ENCODE peak calls at places on chromosomes 5 and 9, in five cellular contexts. A, H, U, W and X are unnamed samples. For H4K20me1, the result is how much of the 10 kb centered on the place peaks cover.

GRCh38 chr9:133490865-133491655 is 12.2 kb upstream of the SLC2A6 start:
- DNase-seq in A (no peak), H (no peak), U (no peak), W (no peak), X (no peak)

GRCh38 chr9:86720893-86721698 is 226.2 kb downstream of the GAS1 start:
- DNase-seq in A (no peak), H (no peak), U (peak), W (peak), X (peak)

GRCh38 chr9:94761506-94761905 is 35.0 kb downstream of the AOPEP start:
- DNase-seq in A (no peak), H (peak), U (no peak), W (no peak), X (no peak)

GRCh38 chr5:109506556-109506955 is 96.8 kb upstream of the PJA2 start:
- DNase-seq in A (no peak), H (no peak), U (no peak), W (no peak), X (no peak)

GRCh38 chr5:1376921-1377320 is 32.0 kb upstream of the CLPTM1L start:
- DNase-seq in A (no peak), H (no peak), U (no peak), W (no peak), X (no peak)

GRCh38 chr5:138068742-138069375 is 15.0 kb upstream of the WNT8A start:
- DNase-seq in A (peak), H (peak), U (peak), W (peak), X (peak)

GRCh38 chr5:60372786-60373185 is 327.2 kb downstream of the DEPDC1B start:
- DNase-seq in A (no peak), H (no peak), U (no peak), W (no peak), X (no peak)

GRCh38 chr5:96093890-96094381 is 132.3 kb upstream of the ELL2 start:
- DNase-seq in A (no peak), H (peak), U (no peak), W (no peak), X (peak)

GRCh38 chr5:105907016-105907415 is 1763.7 kb downstream of the EFNA5 start:
- DNase-seq in A (no peak), H (no peak), U (no peak), W (peak), X (no peak)

GRCh38 chr5:4700082-4700481 is 440.0 kb upstream of the ADAMTS16 start:
- DNase-seq in A (peak), H (peak), U (peak), W (peak), X (peak)

GRCh38 chr9:21031091-21031817 is at the start of gene HACD4:
- DNase-seq in A (peak), H (peak), U (peak), W (peak), X (peak)

GRCh38 chr5:178589180-178590140 is 733 bp downstream of the COL23A1 start:
- DNase-seq in A (peak), H (peak), U (peak), W (peak), X (peak)

GRCh38 chr5:168295574-168296201 is 4.2 kb downstream of the WWC1 start:
- DNase-seq in A (peak), H (peak), U (peak), W (peak), X (peak)

GRCh38 chr5:32531885-32532520 is 53.4 kb upstream of the SUB1 start:
- DNase-seq in A (no peak), H (peak), U (peak), W (peak), X (peak)

GRCh38 chr9:29564564-29564963 is 1991.3 kb upstream of the C9orf72 start:
- DNase-seq in A (no peak), H (no peak), U (no peak), W (no peak), X (no peak)

GRCh38 chr5:178267876-178268275 is 35.3 kb upstream of the PHYKPL start:
- DNase-seq in A (no peak), H (no peak), U (no peak), W (no peak), X (no peak)

GRCh38 chr5:156427315-156427714 is 100.4 kb downstream of the SGCD start:
- DNase-seq in A (no peak), H (no peak), U (no peak), W (no peak), X (no peak)

GRCh38 chr9:34380034-34380510 is 3.4 kb upstream of the MYORG start:
- DNase-seq in A (peak), H (no peak), U (peak), W (no peak), X (no peak)

GRCh38 chr5:155678371-155678770 is 648.6 kb upstream of the SGCD start:
- DNase-seq in A (no peak), H (no peak), U (no peak), W (no peak), X (no peak)

GRCh38 chr9:94920439-94920951 is 194.0 kb downstream of the AOPEP start:
- DNase-seq in A (no peak), H (peak), U (no peak), W (peak), X (peak)

GRCh38 chr5:61327761-61328753 is 4.0 kb upstream of the ZSWIM6 start:
- DNase-seq in A (no peak), H (peak), U (peak), W (peak), X (peak)

GRCh38 chr9:2220036-2220435 is 204.9 kb downstream of the SMARCA2 start:
- DNase-seq in A (no peak), H (peak), U (no peak), W (no peak), X (no peak)

GRCh38 chr5:27592231-27592630 is 553.8 kb upstream of the CDH9 start:
- DNase-seq in A (no peak), H (no peak), U (peak), W (peak), X (peak)

GRCh38 chr9:77455312-77455927 is 192.7 kb downstream of the GNA14 start:
- DNase-seq in A (no peak), H (peak), U (peak), W (no peak), X (no peak)

GRCh38 chr5:16037121-16037520 is 142.5 kb downstream of the MARCHF11 start:
- DNase-seq in A (no peak), H (no peak), U (no peak), W (no peak), X (no peak)

GRCh38 chr5:56693220-56693579 is 122.1 kb upstream of the MAP3K1 start:
- DNase-seq in A (no peak), H (no peak), U (no peak), W (no peak), X (no peak)

GRCh38 chr5:107486489-107486888 is 184.2 kb downstream of the EFNA5 start:
- DNase-seq in A (no peak), H (peak), U (no peak), W (peak), X (peak)

GRCh38 chr9:16268037-16269010 is 602.1 kb downstream of the BNC2 start:
- DNase-seq in A (no peak), H (peak), U (no peak), W (peak), X (no peak)

GRCh38 chr9:135038826-135039225 is 48.6 kb upstream of the OLFM1 start:
- DNase-seq in A (no peak), H (no peak), U (no peak), W (no peak), X (no peak)

GRCh38 chr5:173612948-173613347 is 3.5 kb downstream of the BOD1 start:
- DNase-seq in A (no peak), H (peak), U (no peak), W (no peak), X (no peak)

GRCh38 chr5:35129921-35130485 is 82.3 kb upstream of the AGXT2 start:
- DNase-seq in A (no peak), H (peak), U (no peak), W (peak), X (peak)

GRCh38 chr9:134611046-134611445 is 30.6 kb upstream of the COL5A1 start:
- DNase-seq in A (no peak), H (no peak), U (no peak), W (no peak), X (no peak)

GRCh38 chr9:73081979-73082657 is 69.5 kb upstream of the ANXA1 start:
- DNase-seq in A (peak), H (peak), U (peak), W (peak), X (peak)

GRCh38 chr5:81187885-81188284 is 45.2 kb upstream of the CKMT2 start:
- DNase-seq in A (no peak), H (no peak), U (no peak), W (no peak), X (no peak)

GRCh38 chr9:137506702-137507171 is 43.5 kb downstream of the PNPLA7 start:
- DNase-seq in A (no peak), H (peak), U (no peak), W (peak), X (peak)

GRCh38 chr5:6819521-6819920 is 106.3 kb downstream of the TENT4A start:
- DNase-seq in A (peak), H (no peak), U (peak), W (no peak), X (no peak)

GRCh38 chr5:111345731-111346130 is 121.5 kb downstream of the CAMK4 start:
- DNase-seq in A (no peak), H (peak), U (no peak), W (peak), X (peak)

GRCh38 chr9:115349542-115349941 is 231.6 kb upstream of the TNC start:
- DNase-seq in A (no peak), H (peak), U (no peak), W (peak), X (peak)

DNA sequence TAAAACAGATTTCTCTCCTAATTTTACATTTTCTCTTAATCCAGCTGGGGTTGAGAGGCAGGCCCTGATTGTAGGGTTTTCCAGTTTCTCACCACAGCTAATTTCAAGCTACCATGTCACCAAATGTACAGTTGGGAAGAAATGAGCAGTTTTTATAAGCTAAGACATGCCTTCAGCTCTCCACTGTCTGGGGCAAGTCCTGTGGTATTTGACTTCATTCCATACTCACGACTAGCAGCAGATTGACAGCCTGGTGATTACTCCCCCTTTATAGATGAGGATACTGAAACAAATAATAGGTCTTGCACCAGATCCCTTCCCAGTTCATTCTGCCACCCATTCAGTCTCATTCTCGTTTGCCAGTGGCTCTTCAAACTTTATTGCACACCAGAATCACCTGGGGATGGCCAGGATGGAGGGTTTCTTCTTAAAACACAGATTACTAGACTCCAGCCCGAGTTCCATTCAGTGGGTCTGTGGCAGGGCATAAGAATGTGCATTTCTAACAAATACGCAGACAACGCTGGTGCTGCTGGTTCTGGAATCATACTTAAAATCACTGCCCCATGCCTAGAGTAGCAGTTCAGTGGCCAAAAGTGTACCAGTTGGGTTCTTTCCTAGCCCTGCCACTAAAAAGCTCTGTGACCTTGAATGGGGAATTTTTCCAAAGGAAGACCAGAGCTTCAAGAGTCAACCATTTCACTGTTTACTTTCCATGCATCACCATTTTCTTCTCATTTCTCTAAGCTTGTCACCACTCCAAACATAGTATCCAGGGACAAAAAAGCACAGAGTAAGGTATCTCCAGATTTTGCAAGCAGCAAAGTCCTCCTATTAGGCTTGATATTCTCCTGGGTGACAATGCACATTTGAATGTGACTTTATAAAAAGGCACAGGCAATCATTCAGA is 64.3 kb downstream of the CSNK1A1 start:
- DNase-seq in A (no peak), H (peak), U (no peak), W (peak), X (peak)
- H3K4me3 ChIP-seq in A (no peak), H (peak), U (no peak), W (no peak), X (no peak)

GRCh38 chr5:88684136-88684500 is 198.9 kb downstream of the MEF2C start:
- DNase-seq in A (no peak), H (no peak), U (no peak), W (no peak), X (no peak)

GRCh38 chr5:88687253-88687955 is 195.6 kb downstream of the MEF2C start:
- DNase-seq in A (no peak), H (no peak), U (peak), W (no peak), X (no peak)

GRCh38 chr5:88688242-88688959 is 194.6 kb downstream of the MEF2C start:
- DNase-seq in A (no peak), H (no peak), U (no peak), W (no peak), X (no peak)

GRCh38 chr5:88686743-88687142 is 196.2 kb downstream of the MEF2C start:
- DNase-seq in A (no peak), H (no peak), U (peak), W (no peak), X (no peak)

DNA sequence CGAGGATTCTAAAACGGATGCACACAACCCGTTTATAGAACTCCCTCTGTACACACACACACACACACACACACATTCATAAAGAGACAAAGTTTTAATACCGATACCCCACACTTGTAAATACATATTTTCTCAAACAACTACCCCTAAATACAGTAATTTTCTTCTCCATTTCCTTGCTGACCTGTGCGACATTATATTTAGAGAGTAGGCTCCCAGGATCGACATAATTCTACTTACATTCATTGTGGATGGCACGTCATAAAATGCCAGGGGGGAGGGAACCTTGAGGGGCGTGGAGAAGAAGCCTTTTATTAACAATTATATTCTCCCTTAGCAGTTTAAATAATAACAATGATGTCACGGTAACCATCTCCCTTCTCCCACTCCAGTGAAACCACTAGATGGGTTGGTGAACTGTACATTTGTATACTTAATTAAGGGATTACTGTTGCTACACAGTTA is 196.9 kb downstream of the MEF2C start:
- DNase-seq in A (no peak), H (no peak), U (peak), W (peak), X (no peak)
- TF ChIP-seq EZH2 in A (no peak), H (no peak), U (peak), W (no peak), X (no peak)

GRCh38 chr5:149528661-149529060 is 22.6 kb downstream of the CSNK1A1 start:
- DNase-seq in A (no peak), H (no peak), U (no peak), W (no peak), X (no peak)
- H4K20me1 ChIP-seq in A (half or more), H (half or more), U (half or more), W (under half), X (half or more)

GRCh38 chr5:132099905-132100304 is 26.3 kb downstream of the CSF2 start:
- DNase-seq in A (no peak), H (no peak), U (no peak), W (no peak), X (no peak)
- H3K4me3 ChIP-seq in A (no peak), H (no peak), U (no peak), W (no peak), X (no peak)

GRCh38 chr5:73300520-73301207 is 127.7 kb downstream of the TMEM174 start:
- DNase-seq in A (peak), H (no peak), U (peak), W (peak), X (no peak)

GRCh38 chr5:73298251-73299016 is 125.4 kb downstream of the TMEM174 start:
- DNase-seq in A (peak), H (no peak), U (peak), W (no peak), X (no peak)

GRCh38 chr5:73299017-73299630 is 126.1 kb downstream of the TMEM174 start:
- DNase-seq in A (peak), H (peak), U (peak), W (no peak), X (no peak)

GRCh38 chr5:73301208-73302088 is 128.5 kb downstream of the TMEM174 start:
- DNase-seq in A (peak), H (no peak), U (peak), W (no peak), X (no peak)

DNA sequence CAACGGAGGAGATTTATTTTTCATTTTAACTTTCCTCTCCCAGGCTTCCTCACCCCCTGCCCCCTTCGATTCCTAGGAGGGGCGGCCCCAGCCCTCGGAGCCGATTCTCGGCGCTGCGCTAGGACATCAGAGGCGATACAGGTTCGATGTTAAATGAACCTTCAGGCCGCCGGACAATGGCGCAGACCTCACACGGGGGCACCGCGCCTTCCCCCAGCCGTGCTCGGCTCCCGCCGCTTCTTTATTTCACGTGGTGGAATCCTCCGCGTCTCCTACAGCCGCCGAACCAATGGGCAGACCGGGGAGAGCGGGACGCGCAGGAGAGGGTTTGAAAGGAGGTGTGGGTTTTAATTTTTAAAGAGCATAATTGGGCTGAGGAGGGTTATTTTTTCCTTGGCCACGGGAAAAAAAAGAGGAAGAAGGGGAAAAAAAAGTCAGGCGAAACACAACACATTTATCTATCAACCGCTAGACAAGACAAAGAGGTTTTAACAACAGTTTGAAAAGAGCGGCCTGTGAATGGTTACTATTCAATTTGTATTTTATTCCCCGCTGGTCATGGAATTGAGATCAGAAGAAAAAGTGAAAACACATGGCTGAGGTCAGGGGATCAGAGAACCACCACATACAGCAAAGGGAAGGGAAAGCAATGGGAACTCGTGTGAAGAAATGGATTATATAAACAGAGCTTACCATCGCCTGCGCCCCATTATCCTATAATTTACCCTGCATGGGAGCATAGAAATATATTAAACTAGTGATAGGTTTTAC is 126.9 kb downstream of the TMEM174 start:
- DNase-seq in A (peak), H (no peak), U (peak), W (no peak), X (no peak)
- TF ChIP-seq EZH2 in A (peak), H (no peak), U (peak), W (no peak), X (peak)